ENCODE peak calls at places on chromosomes 2 and 18, in six cellular contexts. One of them, this sample, is unnamed.

GRCh38 chr18:62634471-62634870 is 80.9 kb upstream of the PHLPP1 start:
- DNase-seq in RWPE1: no peak
- DNase-seq in MM.1S: no peak
- DNase-seq in A549: no peak
- DNase-seq in pancreas: no peak
- DNase-seq in lower lobe of right lung: no peak
- DNase-seq in this sample: no peak

GRCh38 chr2:225282858-225283693 is 116.4 kb upstream of the NYAP2 start:
- DNase-seq in A549: peak
- DNase-seq in RWPE1: peak
- DNase-seq in MM.1S: peak
- DNase-seq in pancreas: no peak
- DNase-seq in lower lobe of right lung: no peak
- DNase-seq in this sample: no peak

GRCh38 chr2:187826023-187826422 is 271.8 kb upstream of the TFPI start:
- DNase-seq in pancreas: no peak
- DNase-seq in RWPE1: no peak
- DNase-seq in lower lobe of right lung: no peak
- DNase-seq in MM.1S: no peak
- DNase-seq in A549: no peak
- DNase-seq in this sample: no peak

GRCh38 chr2:36889782-36890181 is 76.6 kb downstream of the STRN start:
- DNase-seq in RWPE1: peak
- DNase-seq in pancreas: no peak
- DNase-seq in A549: peak
- DNase-seq in lower lobe of right lung: no peak
- DNase-seq in MM.1S: no peak
- DNase-seq in this sample: no peak

GRCh38 chr2:237404413-237404812 is 9.6 kb downstream of the COL6A3 start:
- DNase-seq in A549: no peak
- DNase-seq in MM.1S: no peak
- DNase-seq in lower lobe of right lung: no peak
- DNase-seq in RWPE1: no peak
- DNase-seq in pancreas: no peak
- DNase-seq in this sample: no peak

GRCh38 chr2:15588329-15588919 is 3.2 kb upstream of the DDX1 start:
- DNase-seq in lower lobe of right lung: no peak
- DNase-seq in pancreas: peak
- DNase-seq in A549: peak
- DNase-seq in RWPE1: peak
- DNase-seq in MM.1S: peak
- DNase-seq in this sample: no peak

GRCh38 chr2:118643286-118643685 is 204.2 kb downstream of the EN1 start:
- DNase-seq in MM.1S: no peak
- DNase-seq in lower lobe of right lung: no peak
- DNase-seq in pancreas: no peak
- DNase-seq in RWPE1: no peak
- DNase-seq in A549: no peak
- DNase-seq in this sample: no peak

GRCh38 chr2:124025349-124025720 is 248 bp downstream of the CNTNAP5 start:
- DNase-seq in lower lobe of right lung: no peak
- DNase-seq in pancreas: no peak
- DNase-seq in RWPE1: no peak
- DNase-seq in A549: no peak
- DNase-seq in MM.1S: no peak
- DNase-seq in this sample: no peak

GRCh38 chr2:199940373-199940772 is 14.9 kb downstream of the TYW5 start:
- DNase-seq in lower lobe of right lung: no peak
- DNase-seq in pancreas: no peak
- DNase-seq in A549: peak
- DNase-seq in RWPE1: no peak
- DNase-seq in MM.1S: peak
- DNase-seq in this sample: no peak

GRCh38 chr2:96415684-96416083 is 80.1 kb downstream of the NCAPH start:
- DNase-seq in A549: no peak
- DNase-seq in lower lobe of right lung: no peak
- DNase-seq in MM.1S: no peak
- DNase-seq in pancreas: no peak
- DNase-seq in RWPE1: no peak
- DNase-seq in this sample: no peak

GRCh38 chr2:102020596-102021170 is 28.9 kb downstream of the IL1R2 start:
- DNase-seq in A549: peak
- DNase-seq in lower lobe of right lung: peak
- DNase-seq in RWPE1: peak
- DNase-seq in MM.1S: peak
- DNase-seq in pancreas: peak
- DNase-seq in this sample: peak
- H3K27ac ChIP-seq in A549: peak
- H3K27ac ChIP-seq in lower lobe of right lung: no peak
- H3K27ac ChIP-seq in RWPE1: no peak
- H3K27ac ChIP-seq in MM.1S: no peak
- H3K27ac ChIP-seq in pancreas: no peak
- H3K27ac ChIP-seq in this sample: no peak

GRCh38 chr2:79741044-79741443 is 228.2 kb downstream of the CTNNA2 start:
- DNase-seq in A549: no peak
- DNase-seq in lower lobe of right lung: no peak
- DNase-seq in MM.1S: no peak
- DNase-seq in RWPE1: no peak
- DNase-seq in pancreas: no peak
- DNase-seq in this sample: no peak
- TF ChIP-seq CTCF in A549: no peak
- TF ChIP-seq CTCF in lower lobe of right lung: no peak
- TF ChIP-seq CTCF in MM.1S: no peak
- TF ChIP-seq CTCF in RWPE1: no peak
- TF ChIP-seq CTCF in pancreas: no peak
- TF ChIP-seq CTCF in this sample: no peak

GRCh38 chr2:189018636-189019035 is 44.5 kb downstream of the COL3A1 start:
- DNase-seq in pancreas: no peak
- DNase-seq in A549: no peak
- DNase-seq in RWPE1: no peak
- DNase-seq in MM.1S: no peak
- DNase-seq in lower lobe of right lung: no peak
- DNase-seq in this sample: no peak

GRCh38 chr2:189022002-189022401 is 47.8 kb downstream of the COL3A1 start:
- DNase-seq in pancreas: no peak
- DNase-seq in RWPE1: no peak
- DNase-seq in lower lobe of right lung: no peak
- DNase-seq in MM.1S: no peak
- DNase-seq in A549: no peak
- DNase-seq in this sample: no peak

GRCh38 chr2:189020179-189020578 is 46.0 kb downstream of the COL3A1 start:
- DNase-seq in lower lobe of right lung: no peak
- DNase-seq in MM.1S: no peak
- DNase-seq in A549: no peak
- DNase-seq in pancreas: no peak
- DNase-seq in RWPE1: no peak
- DNase-seq in this sample: no peak

GRCh38 chr2:189024861-189025618 is 50.9 kb downstream of the COL3A1 start:
- DNase-seq in MM.1S: no peak
- DNase-seq in pancreas: no peak
- DNase-seq in RWPE1: no peak
- DNase-seq in lower lobe of right lung: no peak
- DNase-seq in A549: no peak
- DNase-seq in this sample: no peak

DNA sequence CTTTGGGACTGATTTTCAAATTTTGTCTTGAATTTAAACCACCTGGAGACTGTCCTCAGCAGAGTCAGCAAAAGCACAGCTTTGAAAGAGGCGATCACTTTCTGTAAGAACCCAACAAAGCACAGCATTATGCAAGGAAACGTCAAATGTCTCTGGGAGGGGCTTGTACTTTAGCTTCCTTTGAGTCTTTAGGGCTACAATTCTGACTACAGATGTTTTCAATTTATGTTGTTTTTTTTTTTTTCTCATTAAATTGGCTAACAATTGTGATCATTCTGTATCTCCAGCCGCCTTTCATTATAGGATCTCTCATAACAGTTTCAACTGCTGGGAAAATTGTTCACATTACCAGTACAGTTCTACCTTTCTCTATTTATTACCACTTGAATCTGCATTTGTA is 48.3 kb downstream of the COL3A1 start:
- DNase-seq in MM.1S: no peak
- DNase-seq in pancreas: no peak
- DNase-seq in RWPE1: no peak
- DNase-seq in A549: no peak
- DNase-seq in lower lobe of right lung: no peak
- DNase-seq in this sample: no peak
- H3K27ac ChIP-seq in MM.1S: no peak
- H3K27ac ChIP-seq in pancreas: no peak
- H3K27ac ChIP-seq in RWPE1: no peak
- H3K27ac ChIP-seq in A549: no peak
- H3K27ac ChIP-seq in lower lobe of right lung: no peak
- H3K27ac ChIP-seq in this sample: peak

GRCh38 chr2:218039171-218039570 is 29.9 kb upstream of the RUFY4 start:
- DNase-seq in lower lobe of right lung: no peak
- DNase-seq in A549: no peak
- DNase-seq in pancreas: no peak
- DNase-seq in RWPE1: peak
- DNase-seq in MM.1S: peak
- DNase-seq in this sample: no peak
- TF ChIP-seq CTCF in lower lobe of right lung: no peak
- TF ChIP-seq CTCF in A549: no peak
- TF ChIP-seq CTCF in pancreas: no peak
- TF ChIP-seq CTCF in RWPE1: no peak
- TF ChIP-seq CTCF in MM.1S: no peak
- TF ChIP-seq CTCF in this sample: no peak

GRCh38 chr2:163943403-163944356 is 207.9 kb upstream of the FIGN start:
- DNase-seq in pancreas: no peak
- DNase-seq in lower lobe of right lung: no peak
- DNase-seq in RWPE1: no peak
- DNase-seq in A549: no peak
- DNase-seq in MM.1S: no peak
- DNase-seq in this sample: no peak
- H3K27ac ChIP-seq in pancreas: no peak
- H3K27ac ChIP-seq in lower lobe of right lung: no peak
- H3K27ac ChIP-seq in RWPE1: no peak
- H3K27ac ChIP-seq in A549: no peak
- H3K27ac ChIP-seq in MM.1S: no peak
- H3K27ac ChIP-seq in this sample: no peak

GRCh38 chr2:5698171-5698570 is 6.0 kb downstream of the SOX11 start:
- DNase-seq in A549: no peak
- DNase-seq in MM.1S: no peak
- DNase-seq in lower lobe of right lung: no peak
- DNase-seq in RWPE1: no peak
- DNase-seq in pancreas: no peak
- DNase-seq in this sample: no peak
- TF ChIP-seq CTCF in A549: no peak
- TF ChIP-seq CTCF in MM.1S: no peak
- TF ChIP-seq CTCF in lower lobe of right lung: no peak
- TF ChIP-seq CTCF in RWPE1: no peak
- TF ChIP-seq CTCF in pancreas: no peak
- TF ChIP-seq CTCF in this sample: no peak